ENCODE peak calls at places on chromosomes 7 and 10, in ten cellular contexts. E is WTC11, D is endothelial cell, Q is Caco-2, S is DND-41, B is left lung, R is AG04449, X is fibroblast of the aortic adventitia, L is PC-3, Z is GM12865. V is an unnamed sample.

GRCh38 chr7:140348161-140348849 is 50.0 kb downstream of the SLC37A3 start:
- DNase-seq in E (no peak), D (no peak), Q (no peak), S (no peak), B (no peak), R (peak), X (peak), L (no peak), Z (no peak), V (no peak)

GRCh38 chr7:22329816-22330524 is 27.0 kb downstream of the RAPGEF5 start:
- DNase-seq in E (no peak), D (no peak), Q (no peak), S (no peak), B (no peak), R (no peak), X (no peak), L (peak), Z (no peak), V (no peak)

GRCh38 chr7:107701191-107701590 is 40.6 kb downstream of the SLC26A4 start:
- DNase-seq in E (no peak), D (no peak), Q (no peak), S (no peak), B (no peak), R (no peak), X (no peak), L (no peak), Z (no peak), V (no peak)

GRCh38 chr7:35257251-35258124 is 3.6 kb upstream of the TBX20 start:
- DNase-seq in E (peak), D (no peak), Q (no peak), S (no peak), B (no peak), R (no peak), X (no peak), L (no peak), Z (no peak), V (no peak)

GRCh38 chr10:103967433-103968142 is 648 bp downstream of the SLK start:
- DNase-seq in E (no peak), D (peak), Q (no peak), S (no peak), B (no peak), R (no peak), X (peak), L (peak), Z (peak), V (peak)

GRCh38 chr10:60521974-60522405 is 132.3 kb upstream of the ANK3 start:
- DNase-seq in E (peak), D (peak), Q (no peak), S (no peak), B (no peak), R (no peak), X (peak), L (peak), Z (no peak), V (peak)

GRCh38 chr7:151206914-151207313 is 3.4 kb downstream of the H2BK1 start:
- DNase-seq in E (no peak), D (no peak), Q (no peak), S (no peak), B (no peak), R (no peak), X (no peak), L (no peak), Z (no peak), V (peak)

GRCh38 chr10:104052351-104052885 is 33.3 kb downstream of the COL17A1 start:
- DNase-seq in E (no peak), D (no peak), Q (no peak), S (no peak), B (peak), R (no peak), X (peak), L (no peak), Z (no peak), V (no peak)

GRCh38 chr7:45036801-45037200 is 36.8 kb downstream of the CCM2 start:
- DNase-seq in E (no peak), D (no peak), Q (no peak), S (no peak), B (no peak), R (no peak), X (no peak), L (no peak), Z (peak), V (peak)

GRCh38 chr10:59064116-59064707 is 112.2 kb upstream of the PHYHIPL start:
- DNase-seq in E (no peak), D (no peak), Q (no peak), S (no peak), B (no peak), R (no peak), X (no peak), L (no peak), Z (no peak), V (no peak)

GRCh38 chr7:135704074-135704473 is 23.9 kb downstream of the SLC13A4 start:
- DNase-seq in E (peak), D (no peak), Q (no peak), S (peak), B (no peak), R (no peak), X (no peak), L (no peak), Z (no peak), V (peak)

GRCh38 chr7:120984406-120984805 is 4.1 kb upstream of the CPED1 start:
- DNase-seq in E (no peak), D (no peak), Q (no peak), S (no peak), B (no peak), R (no peak), X (no peak), L (no peak), Z (no peak), V (no peak)

GRCh38 chr10:122911889-122912484 is 1.6 kb downstream of the FAM24A start:
- DNase-seq in E (peak), D (peak), Q (peak), S (peak), B (no peak), R (no peak), X (peak), L (peak), Z (peak), V (peak)

GRCh38 chr10:61399386-61399785 is 53.8 kb downstream of the TMEM26 start:
- DNase-seq in E (no peak), D (no peak), Q (no peak), S (no peak), B (no peak), R (peak), X (peak), L (peak), Z (no peak), V (no peak)

GRCh38 chr10:57807906-57808305 is 459.8 kb downstream of the IPMK start:
- DNase-seq in E (no peak), D (no peak), Q (no peak), S (no peak), B (no peak), R (no peak), X (no peak), L (no peak), Z (no peak), V (no peak)

GRCh38 chr7:151845412-151846205 is 31.3 kb downstream of the PRKAG2 start:
- DNase-seq in E (no peak), D (no peak), Q (no peak), S (no peak), B (no peak), R (no peak), X (no peak), L (no peak), Z (no peak), V (no peak)

GRCh38 chr10:15381420-15381819 is 10.3 kb upstream of the FAM171A1 start:
- DNase-seq in E (no peak), D (no peak), Q (no peak), S (no peak), B (no peak), R (no peak), X (peak), L (no peak), Z (no peak), V (no peak)

GRCh38 chr10:133357293-133358151 is at the start of gene FUOM:
- DNase-seq in E (peak), D (peak), Q (peak), S (peak), B (peak), R (no peak), X (peak), L (peak), Z (peak), V (peak)

GRCh38 chr7:2203551-2204300 is 29.0 kb downstream of the MAD1L1 start:
- DNase-seq in E (peak), D (no peak), Q (peak), S (no peak), B (no peak), R (no peak), X (peak), L (no peak), Z (peak), V (no peak)
- TF ChIP-seq CTCF in E (no peak), D (no peak), Q (no peak), S (no peak), B (no peak), R (no peak), X (no peak), L (no peak), Z (no peak), V (no peak)

DNA sequence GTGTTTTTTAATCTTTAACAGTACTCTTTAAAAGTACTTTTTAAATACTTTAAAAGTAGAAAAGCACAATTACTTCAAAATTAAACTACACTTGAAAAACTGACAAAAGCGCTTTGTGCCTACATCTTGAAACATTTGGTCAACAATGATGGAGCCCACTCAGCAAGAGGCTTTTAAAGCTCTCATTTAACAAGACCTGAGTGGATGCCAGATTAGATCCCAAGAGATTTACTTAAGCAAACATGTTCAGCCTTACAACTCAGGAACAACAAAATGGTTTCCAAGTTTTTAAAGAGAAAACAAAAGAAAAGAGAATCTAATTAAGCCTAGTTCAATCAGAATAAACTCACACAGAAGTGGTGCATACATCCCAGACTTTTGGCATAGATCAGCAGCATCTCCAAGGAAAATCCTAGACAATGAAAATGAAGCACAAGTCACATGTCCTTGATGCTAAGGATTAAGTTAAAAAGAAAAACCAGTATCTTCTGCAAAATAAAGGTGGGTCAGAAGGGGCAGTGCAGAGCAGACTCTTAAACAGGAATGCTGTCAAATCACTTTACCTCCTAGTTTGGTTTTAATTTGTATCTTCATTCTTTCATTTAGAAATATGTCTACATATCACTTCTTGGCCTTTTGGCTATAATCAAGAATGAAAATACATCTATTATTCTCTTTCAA is 26.2 kb downstream of the HIBADH start:
- DNase-seq in E (no peak), D (no peak), Q (no peak), S (no peak), B (no peak), R (no peak), X (peak), L (peak), Z (no peak), V (no peak)
- TF ChIP-seq CTCF in E (no peak), D (no peak), Q (no peak), S (no peak), B (no peak), R (no peak), X (peak), L (peak), Z (no peak), V (no peak)

DNA sequence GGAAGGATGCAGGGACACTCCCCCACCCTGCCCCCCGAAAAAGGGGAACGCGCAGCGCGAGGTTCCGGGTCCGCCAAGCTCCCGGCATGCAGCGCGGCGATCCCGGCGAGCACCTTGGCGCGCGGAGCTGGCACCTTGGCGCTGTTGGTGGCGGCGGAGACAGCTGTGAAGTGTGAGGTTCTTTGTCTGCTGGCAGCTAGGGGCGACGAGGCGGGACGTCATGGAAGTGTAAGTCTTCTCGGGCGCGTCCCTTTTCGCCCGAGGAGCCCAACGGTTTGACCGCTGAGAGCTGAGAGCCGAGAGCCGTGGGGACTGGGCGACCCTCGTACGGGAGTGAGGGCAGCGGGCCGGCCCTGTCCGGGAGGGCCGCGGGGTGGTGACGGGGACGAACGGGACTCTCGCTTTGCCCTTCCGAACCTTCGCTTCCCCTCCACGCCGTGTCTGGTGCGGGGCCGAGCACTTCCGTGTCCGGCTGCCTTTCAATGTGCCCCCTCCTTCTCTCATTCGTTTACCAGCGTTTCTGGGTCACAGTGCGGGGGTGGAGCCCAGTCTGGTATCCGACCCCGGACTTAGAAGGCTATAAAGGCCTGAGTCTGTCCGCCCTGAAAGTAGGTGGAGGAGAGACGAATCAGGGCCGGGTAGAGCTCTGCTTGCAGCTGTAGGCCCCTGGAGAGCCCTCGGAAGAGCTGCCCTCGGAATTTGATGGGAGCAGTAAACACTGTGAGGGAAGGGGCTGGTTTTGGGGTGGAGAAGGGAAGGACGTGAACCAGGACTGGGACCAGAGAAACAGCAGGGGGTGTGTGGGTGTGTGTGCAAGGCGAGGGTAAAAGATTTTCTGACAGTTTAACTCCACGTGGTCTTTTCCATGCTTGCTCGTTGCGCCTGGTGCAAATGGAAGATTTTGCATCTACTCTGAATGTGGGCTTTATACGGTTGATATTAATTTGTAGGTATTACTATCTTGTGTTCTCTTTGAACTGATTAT is at the start of gene CRCP:
- DNase-seq in E (peak), D (peak), Q (peak), S (peak), B (peak), R (no peak), X (peak), L (peak), Z (peak), V (peak)
- TF ChIP-seq CTCF in E (no peak), D (no peak), Q (peak), S (peak), B (no peak), R (peak), X (peak), L (peak), Z (peak), V (no peak)

DNA sequence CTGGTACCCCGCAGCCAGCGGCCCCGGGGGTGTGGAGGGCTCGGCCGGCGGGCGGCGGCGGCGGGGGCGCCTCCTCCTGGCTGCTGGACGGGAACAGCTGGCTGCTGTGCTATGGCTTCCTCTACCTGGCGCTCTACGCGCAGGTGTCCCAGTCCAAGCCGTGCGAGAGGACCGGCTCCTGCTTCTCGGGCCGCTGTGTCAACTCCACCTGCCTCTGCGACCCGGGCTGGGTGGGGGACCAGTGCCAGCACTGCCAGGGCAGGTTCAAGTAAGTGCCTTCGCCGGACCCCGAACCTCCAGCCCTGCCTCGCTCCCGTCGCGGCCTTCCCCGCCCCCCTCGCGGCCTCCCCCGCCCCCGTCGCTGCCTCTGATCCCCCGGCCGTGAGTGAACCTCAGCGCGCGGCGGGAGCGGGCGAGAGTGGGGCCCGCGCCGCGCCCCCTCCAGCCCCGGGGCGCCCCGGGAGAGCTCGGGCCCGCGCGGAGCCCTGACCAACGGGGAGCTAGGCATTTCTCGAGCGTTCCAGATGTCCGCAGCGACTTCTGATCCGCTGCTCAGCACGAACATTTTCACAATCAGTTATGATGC is 704 bp downstream of the ATRNL1 start:
- DNase-seq in E (peak), D (no peak), Q (no peak), S (no peak), B (no peak), R (no peak), X (no peak), L (no peak), Z (peak), V (peak)
- TF ChIP-seq CTCF in E (no peak), D (no peak), Q (peak), S (no peak), B (no peak), R (peak), X (no peak), L (peak), Z (peak), V (no peak)

DNA sequence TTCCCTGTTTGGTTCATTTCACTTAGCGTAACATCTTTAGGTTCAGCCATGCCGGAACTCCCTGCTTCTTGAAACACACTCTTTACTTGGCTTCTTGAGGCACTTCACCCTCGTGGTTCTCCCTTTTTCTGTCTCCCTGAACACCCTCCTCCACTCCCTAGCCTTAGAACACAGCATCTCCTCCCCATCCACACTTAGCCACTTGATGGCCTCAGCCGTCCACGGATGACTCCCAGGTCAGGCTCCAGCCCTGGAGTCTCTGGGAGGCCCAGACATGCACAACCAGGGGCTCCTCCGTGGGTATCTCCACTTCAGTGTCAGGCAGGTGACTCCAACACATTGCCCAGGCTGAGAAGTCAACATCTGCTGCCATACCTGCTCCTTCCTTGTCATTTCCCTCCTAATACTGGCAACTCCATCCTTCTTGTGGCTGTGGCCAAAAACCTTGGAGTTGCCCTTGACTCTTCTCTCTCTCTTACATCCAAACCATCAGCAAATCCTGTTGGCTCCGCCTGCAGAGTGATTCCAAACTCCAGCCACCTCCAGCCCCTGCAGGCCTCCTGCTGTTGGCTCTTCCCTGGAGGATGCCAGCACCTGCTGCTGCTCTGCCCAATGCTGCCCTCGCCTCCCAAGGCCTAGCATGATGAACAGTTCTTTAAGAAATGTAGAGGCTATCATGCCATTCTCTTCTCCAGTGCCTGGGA is 8.4 kb upstream of the INMT start:
- DNase-seq in E (no peak), D (no peak), Q (peak), S (no peak), B (no peak), R (no peak), X (peak), L (peak), Z (peak), V (no peak)
- TF ChIP-seq CTCF in E (no peak), D (no peak), Q (no peak), S (peak), B (no peak), R (peak), X (peak), L (peak), Z (peak), V (no peak)